ENCODE peak calls at places on chromosomes 4 and X, in four cellular contexts. One of them, this sample, is unnamed.

GRCh38 chrX:25144043-25144940 is 128.5 kb upstream of the ARX start:
- DNase-seq in AG04449: no peak
- DNase-seq in aorta: peak; percentile 73
- DNase-seq in small intestine: peak; percentile 28
- DNase-seq in this sample: no peak

GRCh38 chrX:12390301-12390700 is 252.0 kb downstream of the FRMPD4 start:
- DNase-seq in AG04449: peak; percentile 5
- DNase-seq in aorta: no peak
- DNase-seq in small intestine: no peak
- DNase-seq in this sample: no peak

GRCh38 chr4:6182390-6183280 is 17.7 kb downstream of the JAKMIP1 start:
- DNase-seq in AG04449: no peak
- DNase-seq in aorta: no peak
- DNase-seq in small intestine: no peak
- DNase-seq in this sample: no peak

GRCh38 chr4:159015862-159016261 is 87.0 kb upstream of the RAPGEF2 start:
- DNase-seq in AG04449: no peak
- DNase-seq in aorta: no peak
- DNase-seq in small intestine: no peak
- DNase-seq in this sample: no peak

GRCh38 chr4:176845636-176846035 is 52.9 kb upstream of the VEGFC start:
- DNase-seq in AG04449: peak; percentile 88
- DNase-seq in aorta: no peak
- DNase-seq in small intestine: no peak
- DNase-seq in this sample: peak; percentile 59

GRCh38 chr4:157978680-157979361 is 194.0 kb downstream of the GASK1B start:
- DNase-seq in AG04449: no peak
- DNase-seq in aorta: peak; percentile 62
- DNase-seq in small intestine: peak; percentile 55
- DNase-seq in this sample: no peak

GRCh38 chr4:102612824-102613366 is 111.7 kb downstream of the NFKB1 start:
- DNase-seq in AG04449: no peak
- DNase-seq in aorta: no peak
- DNase-seq in small intestine: peak; percentile 49
- DNase-seq in this sample: no peak

GRCh38 chrX:23699636-23700194 is 32.4 kb downstream of the PRDX4 start:
- DNase-seq in AG04449: no peak
- DNase-seq in aorta: no peak
- DNase-seq in small intestine: no peak
- DNase-seq in this sample: no peak

GRCh38 chr4:22003878-22004277 is 55.3 kb upstream of the KCNIP4 start:
- DNase-seq in AG04449: no peak
- DNase-seq in aorta: no peak
- DNase-seq in small intestine: no peak
- DNase-seq in this sample: no peak

GRCh38 chr4:16770887-16771286 is 127.6 kb downstream of the LDB2 start:
- DNase-seq in AG04449: no peak
- DNase-seq in aorta: no peak
- DNase-seq in small intestine: no peak
- DNase-seq in this sample: no peak

GRCh38 chr4:176790398-176790797 is 2.3 kb downstream of the VEGFC start:
- DNase-seq in AG04449: no peak
- DNase-seq in aorta: no peak
- DNase-seq in small intestine: no peak
- DNase-seq in this sample: no peak

GRCh38 chr4:8290701-8290970 is 21.1 kb downstream of the HTRA3 start:
- DNase-seq in AG04449: no peak
- DNase-seq in aorta: no peak
- DNase-seq in small intestine: no peak
- DNase-seq in this sample: no peak

GRCh38 chr4:72077346-72077745 is 45.5 kb downstream of the NPFFR2 start:
- DNase-seq in AG04449: no peak
- DNase-seq in aorta: no peak
- DNase-seq in small intestine: no peak
- DNase-seq in this sample: no peak

GRCh38 chr4:176805155-176805554 is 12.4 kb upstream of the VEGFC start:
- DNase-seq in AG04449: peak; percentile 68
- DNase-seq in aorta: no peak
- DNase-seq in small intestine: no peak
- DNase-seq in this sample: no peak

GRCh38 chr4:2923141-2923551 is 40.1 kb downstream of the NOP14 start:
- DNase-seq in AG04449: no peak
- DNase-seq in aorta: no peak
- DNase-seq in small intestine: no peak
- DNase-seq in this sample: no peak

GRCh38 chrX:5236096-5236495 is 992.6 kb downstream of the NLGN4X start:
- DNase-seq in AG04449: no peak
- DNase-seq in aorta: no peak
- DNase-seq in small intestine: no peak
- DNase-seq in this sample: no peak

GRCh38 chr4:121950680-121951569 is 935 bp downstream of the TRPC3 start:
- DNase-seq in AG04449: no peak
- DNase-seq in aorta: peak; percentile 45
- DNase-seq in small intestine: peak; percentile 15
- DNase-seq in this sample: no peak

GRCh38 chr4:166657261-166657660 is 577.0 kb downstream of the SPOCK3 start:
- DNase-seq in AG04449: peak; percentile 14
- DNase-seq in aorta: no peak
- DNase-seq in small intestine: no peak
- DNase-seq in this sample: no peak

GRCh38 chr4:38672247-38673071 is 8.5 kb downstream of the KLF3 start:
- DNase-seq in AG04449: no peak
- DNase-seq in aorta: no peak
- DNase-seq in small intestine: no peak
- DNase-seq in this sample: no peak

GRCh38 chr4:100803751-100804150 is 285.9 kb upstream of the EMCN start:
- DNase-seq in AG04449: no peak
- DNase-seq in aorta: no peak
- DNase-seq in small intestine: no peak
- DNase-seq in this sample: no peak

GRCh38 chrX:110081740-110082139 is 78.8 kb downstream of the TMEM164 start:
- DNase-seq in AG04449: no peak
- DNase-seq in aorta: no peak
- DNase-seq in small intestine: no peak
- DNase-seq in this sample: no peak

GRCh38 chrX:13428055-13428786 is 108.4 kb upstream of the ATXN3L start:
- DNase-seq in AG04449: peak; percentile 61
- DNase-seq in aorta: no peak
- DNase-seq in small intestine: no peak
- DNase-seq in this sample: no peak

GRCh38 chrX:121851033-121851432 is 803.6 kb downstream of the GLUD2 start:
- DNase-seq in AG04449: no peak
- DNase-seq in aorta: no peak
- DNase-seq in small intestine: no peak
- DNase-seq in this sample: no peak

GRCh38 chr4:140085062-140085622 is 68.8 kb downstream of the MAML3 start:
- DNase-seq in AG04449: no peak
- DNase-seq in aorta: no peak
- DNase-seq in small intestine: peak; percentile 24
- DNase-seq in this sample: no peak

GRCh38 chrX:627510-627964 is 3.1 kb upstream of the SHOX start:
- DNase-seq in AG04449: no peak
- DNase-seq in aorta: no peak
- DNase-seq in small intestine: no peak
- DNase-seq in this sample: no peak

GRCh38 chr4:125187221-125187620 is 127.5 kb upstream of the FAT4 start:
- DNase-seq in AG04449: peak; percentile 34
- DNase-seq in aorta: no peak
- DNase-seq in small intestine: no peak
- DNase-seq in this sample: peak; percentile 81

GRCh38 chrX:12894074-12894691 is 12.2 kb upstream of the TLR8 start:
- DNase-seq in AG04449: no peak
- DNase-seq in aorta: peak; percentile 50
- DNase-seq in small intestine: peak; percentile 27
- DNase-seq in this sample: no peak

GRCh38 chrX:144637731-144638130 is 609.6 kb upstream of the SPANXN1 start:
- DNase-seq in AG04449: no peak
- DNase-seq in aorta: no peak
- DNase-seq in small intestine: no peak
- DNase-seq in this sample: no peak

GRCh38 chrX:150504399-150505186 is 63.8 kb upstream of the MTM1 start:
- DNase-seq in AG04449: no peak
- DNase-seq in aorta: no peak
- DNase-seq in small intestine: no peak
- DNase-seq in this sample: no peak

GRCh38 chr4:92304636-92305035 is 870 bp downstream of the GRID2 start:
- DNase-seq in AG04449: no peak
- DNase-seq in aorta: no peak
- DNase-seq in small intestine: no peak
- DNase-seq in this sample: no peak

GRCh38 chr4:47031011-47031678 is at the start of gene GABRB1:
- DNase-seq in AG04449: no peak
- DNase-seq in aorta: peak; percentile 55
- DNase-seq in small intestine: peak; percentile 69
- DNase-seq in this sample: no peak

GRCh38 chrX:150037041-150037440 is 98.8 kb upstream of the EOLA2 start:
- DNase-seq in AG04449: no peak
- DNase-seq in aorta: no peak
- DNase-seq in small intestine: no peak
- DNase-seq in this sample: no peak

GRCh38 chr4:6471303-6472007 is 959 bp downstream of the PPP2R2C start:
- DNase-seq in AG04449: no peak
- DNase-seq in aorta: no peak
- DNase-seq in small intestine: no peak
- DNase-seq in this sample: no peak

GRCh38 chrX:95675794-95676193 is 1008.8 kb upstream of the DIAPH2 start:
- DNase-seq in AG04449: no peak
- DNase-seq in aorta: no peak
- DNase-seq in small intestine: no peak
- DNase-seq in this sample: no peak

DNA sequence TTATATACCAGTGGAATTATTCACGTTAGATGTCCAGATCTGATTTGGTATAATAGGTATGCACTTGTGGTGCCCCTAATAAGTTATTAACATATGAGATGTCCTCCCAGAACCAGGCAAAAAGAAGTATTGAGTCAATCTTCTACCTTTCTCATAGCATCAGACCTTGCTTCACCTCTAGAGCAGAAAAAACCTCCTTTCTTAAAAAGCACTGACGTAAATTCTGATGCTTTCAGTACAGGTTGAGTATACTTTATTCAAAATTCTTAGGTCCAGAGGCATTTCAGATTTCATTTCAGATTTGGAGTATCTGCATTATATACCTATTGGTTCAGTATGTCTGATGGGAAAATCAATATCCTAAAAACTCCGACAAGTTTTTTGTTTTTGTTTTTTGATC is 22.4 kb downstream of the LEF1 start:
- DNase-seq in AG04449: no peak
- DNase-seq in aorta: no peak
- DNase-seq in small intestine: no peak
- DNase-seq in this sample: no peak
- H3K4me3 ChIP-seq in AG04449: no peak overlapping the region
- H3K4me3 ChIP-seq in aorta: no peak overlapping the region
- H3K4me3 ChIP-seq in small intestine: no peak overlapping the region
- H3K4me3 ChIP-seq in this sample: no peak overlapping the region

GRCh38 chr4:185867770-185868169 is 55.8 kb upstream of the SORBS2 start:
- DNase-seq in AG04449: no peak
- DNase-seq in aorta: no peak
- DNase-seq in small intestine: no peak
- DNase-seq in this sample: no peak
- H3K4me3 ChIP-seq in AG04449: no peak overlapping the region
- H3K4me3 ChIP-seq in aorta: no peak overlapping the region
- H3K4me3 ChIP-seq in small intestine: no peak overlapping the region
- H3K4me3 ChIP-seq in this sample: no peak overlapping the region

DNA sequence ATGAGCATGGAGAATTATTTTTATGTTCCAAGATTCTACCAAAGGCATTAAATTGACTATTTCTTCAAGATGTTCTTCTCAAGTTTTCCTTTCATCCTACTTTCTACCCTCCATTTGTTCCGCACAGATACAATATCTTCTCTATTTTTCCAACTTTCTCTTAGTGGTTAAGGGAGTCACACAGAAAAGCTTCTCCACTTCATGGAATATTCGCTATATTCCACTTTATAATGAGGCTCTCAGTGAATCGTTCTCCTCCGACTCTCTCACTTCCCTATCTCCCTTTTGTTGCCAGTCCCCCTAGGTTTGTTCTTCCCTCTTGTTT is 1.3 kb downstream of the SH3D19 start:
- DNase-seq in AG04449: no peak
- DNase-seq in aorta: no peak
- DNase-seq in small intestine: no peak
- DNase-seq in this sample: no peak
- H3K4me3 ChIP-seq in AG04449: peak overlapping the region; percentile 70
- H3K4me3 ChIP-seq in aorta: peak overlapping the region; percentile 86
- H3K4me3 ChIP-seq in small intestine: no peak overlapping the region
- H3K4me3 ChIP-seq in this sample: peak overlapping the region; percentile 57

GRCh38 chrX:78327370-78328048 is at the start of gene CYSLTR1:
- DNase-seq in AG04449: no peak
- DNase-seq in aorta: no peak
- DNase-seq in small intestine: no peak
- DNase-seq in this sample: no peak
- H3K4me3 ChIP-seq in AG04449: no peak within 1 kb of the TSS
- H3K4me3 ChIP-seq in aorta: peak within 1 kb of the TSS; percentile 4
- H3K4me3 ChIP-seq in small intestine: peak within 1 kb of the TSS; percentile 15
- H3K4me3 ChIP-seq in this sample: no peak within 1 kb of the TSS

GRCh38 chr4:186204611-186205144 is 13.3 kb downstream of the CYP4V2 start:
- DNase-seq in AG04449: no peak
- DNase-seq in aorta: no peak
- DNase-seq in small intestine: peak; percentile 79
- DNase-seq in this sample: no peak
- H3K4me3 ChIP-seq in AG04449: peak overlapping the region; percentile 20
- H3K4me3 ChIP-seq in aorta: no peak overlapping the region
- H3K4me3 ChIP-seq in small intestine: no peak overlapping the region
- H3K4me3 ChIP-seq in this sample: peak overlapping the region; percentile 22

DNA sequence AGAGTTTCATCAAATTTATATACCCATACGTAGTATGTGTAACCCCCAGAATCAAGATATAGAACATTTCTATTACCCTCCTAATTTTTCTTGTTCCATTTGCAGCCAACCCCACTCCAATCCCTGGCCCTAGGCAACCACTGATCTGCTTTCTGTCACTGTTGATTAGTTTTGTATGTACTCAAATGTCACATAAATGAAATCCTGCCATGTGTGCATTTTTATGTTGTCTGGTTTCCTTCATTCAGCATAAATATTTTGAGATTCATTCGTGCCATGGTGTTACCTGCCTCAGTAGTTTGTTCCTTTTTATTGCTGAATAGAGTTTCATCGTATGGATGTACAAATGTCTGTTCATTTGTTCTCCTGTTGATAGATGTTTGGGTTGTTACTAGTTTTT is 126.3 kb downstream of the MID1IP1 start:
- DNase-seq in AG04449: no peak
- DNase-seq in aorta: no peak
- DNase-seq in small intestine: no peak
- DNase-seq in this sample: no peak
- H3K4me3 ChIP-seq in AG04449: no peak overlapping the region
- H3K4me3 ChIP-seq in aorta: no peak overlapping the region
- H3K4me3 ChIP-seq in small intestine: no peak overlapping the region
- H3K4me3 ChIP-seq in this sample: no peak overlapping the region

GRCh38 chr4:28730304-28730703 is 1869.7 kb downstream of the STIM2 start:
- DNase-seq in AG04449: no peak
- DNase-seq in aorta: no peak
- DNase-seq in small intestine: no peak
- DNase-seq in this sample: no peak
- H3K4me3 ChIP-seq in AG04449: no peak overlapping the region
- H3K4me3 ChIP-seq in aorta: no peak overlapping the region
- H3K4me3 ChIP-seq in small intestine: no peak overlapping the region
- H3K4me3 ChIP-seq in this sample: no peak overlapping the region

This sample was measured in BJ.